ENCODE peak calls at places on chromosome 4, in nine cellular contexts. Z is HEK293T; U is WTC11; W is dorsolateral prefrontal cortex; T is fibroblast of villous mesenchyme; E is RKO; R is globus pallidus; S is activated naive CD4-positive, alpha-beta T cell treated with anti-CD3 and anti-CD28 coated beads for 36 hours; M is GF-D8. A is an unnamed sample.
A peak's percentile ranks its signal among the peaks of the same experiment; 100 is the strongest.

GRCh38 chr4:138158746-138159297 is 83.3 kb downstream of the SLC7A11 start:
- DNase-seq in U (no peak), M (no peak), S (no peak), Z (no peak), W (no peak), E (peak; percentile 74), T (peak; percentile 59), R (no peak), A (no peak)

GRCh38 chr4:147822128-147822527 is 90.2 kb downstream of the ARHGAP10 start:
- DNase-seq in M (peak; percentile 39), U (no peak), E (no peak), T (peak; percentile 96), Z (no peak), R (no peak), S (no peak), W (no peak), A (peak; percentile 30)

GRCh38 chr4:79174855-79175254 is 151.0 kb downstream of the NAA11 start:
- DNase-seq in R (peak; percentile 7), Z (no peak), U (no peak), W (no peak), M (no peak), S (no peak), T (no peak), E (no peak), A (no peak)

GRCh38 chr4:121353213-121353612 is 27.6 kb downstream of the QRFPR start:
- DNase-seq in Z (no peak), W (no peak), T (no peak), S (no peak), E (no peak), R (no peak), M (no peak), U (no peak), A (no peak)

GRCh38 chr4:139672215-139672614 is 6.6 kb downstream of the MGST2 start:
- DNase-seq in S (no peak), W (no peak), M (no peak), T (no peak), U (no peak), R (no peak), E (no peak), Z (no peak), A (no peak)

GRCh38 chr4:58732973-58733372 is 1622.8 kb upstream of the IGFBP7 start:
- DNase-seq in T (no peak), Z (peak; percentile 6), E (peak; percentile 54), U (no peak), W (no peak), R (no peak), S (no peak), M (no peak), A (no peak)

GRCh38 chr4:59608466-59608865 is 1591.7 kb upstream of the ADGRL3 start:
- DNase-seq in U (no peak), R (no peak), M (no peak), E (no peak), T (no peak), Z (no peak), S (no peak), W (no peak), A (no peak)

GRCh38 chr4:114109776-114110175 is 130.3 kb upstream of the ARSJ start:
- DNase-seq in E (no peak), W (no peak), R (no peak), T (no peak), M (no peak), S (no peak), U (no peak), Z (no peak), A (no peak)

GRCh38 chr4:20281453-20281852 is 29.7 kb downstream of the SLIT2 start:
- DNase-seq in Z (no peak), T (no peak), E (no peak), M (no peak), R (no peak), U (no peak), S (no peak), W (no peak), A (no peak)

GRCh38 chr4:172776203-172776896 is 392.3 kb upstream of the GALNT7 start:
- DNase-seq in M (no peak), S (no peak), W (no peak), T (no peak), Z (no peak), R (no peak), E (no peak), U (no peak), A (no peak)

GRCh38 chr4:76272091-76272490 is 20.6 kb downstream of the FAM47E start:
- DNase-seq in W (no peak), Z (no peak), M (no peak), S (no peak), R (no peak), T (no peak), E (no peak), U (no peak), A (no peak)

GRCh38 chr4:172578712-172579111 is 589.9 kb upstream of the GALNT7 start:
- DNase-seq in Z (no peak), U (no peak), S (no peak), E (no peak), T (no peak), R (no peak), W (no peak), M (no peak), A (no peak)

GRCh38 chr4:139208404-139208945 is 31.5 kb upstream of the ELF2 start:
- DNase-seq in E (no peak), Z (no peak), R (no peak), S (no peak), T (peak; percentile 96), M (peak; percentile 97), U (no peak), W (no peak), A (no peak)

GRCh38 chr4:41532880-41533279 is 5.1 kb upstream of the LIMCH1 start:
- DNase-seq in W (no peak), T (no peak), E (no peak), U (no peak), M (no peak), Z (no peak), S (no peak), R (no peak), A (no peak)

GRCh38 chr4:52959545-52959944 is 97.4 kb downstream of the RASL11B start:
- DNase-seq in R (no peak), U (no peak), W (no peak), S (no peak), Z (no peak), T (peak; percentile 88), M (no peak), E (no peak), A (no peak)

GRCh38 chr4:26424838-26425237 is 65.4 kb downstream of the CCKAR start:
- DNase-seq in T (no peak), U (no peak), S (no peak), W (no peak), E (no peak), M (no peak), Z (no peak), R (no peak), A (no peak)

GRCh38 chr4:118082182-118082581 is 47.9 kb downstream of the NDST3 start:
- DNase-seq in R (no peak), Z (no peak), T (no peak), W (no peak), U (no peak), S (no peak), M (no peak), E (no peak), A (no peak)

GRCh38 chr4:153643406-153644016 is 40.6 kb upstream of the TLR2 start:
- DNase-seq in R (peak; percentile 46), W (no peak), Z (peak; percentile 49), E (peak; percentile 89), S (no peak), T (peak; percentile 55), U (no peak), M (peak; percentile 67), A (peak; percentile 63)

GRCh38 chr4:79445371-79445781 is 37.3 kb upstream of the GK2 start:
- DNase-seq in S (no peak), U (peak; percentile 5), T (no peak), W (no peak), Z (peak; percentile 6), M (no peak), E (no peak), R (no peak), A (no peak)

GRCh38 chr4:5647351-5647750 is 61.0 kb downstream of the EVC2 start:
- DNase-seq in M (no peak), S (no peak), Z (no peak), W (no peak), E (no peak), U (no peak), T (no peak), R (no peak), A (no peak)

GRCh38 chr4:158782539-158783360 is 13.9 kb downstream of the FNIP2 start:
- DNase-seq in U (no peak), M (no peak), Z (peak; percentile 47), S (no peak), E (no peak), R (no peak), W (no peak), T (peak; percentile 56), A (no peak)

GRCh38 chr4:7358100-7358735 is 76.5 kb downstream of the PSAPL1 start:
- DNase-seq in T (peak; percentile 59), Z (no peak), E (peak; percentile 86), W (no peak), U (no peak), R (peak; percentile 52), S (no peak), M (no peak), A (peak; percentile 82)

GRCh38 chr4:86935833-86936721 is 1.3 kb downstream of the AFF1 start:
- DNase-seq in U (peak; percentile 74), T (peak; percentile 86), R (no peak), W (no peak), Z (peak; percentile 35), E (peak; percentile 93), S (peak; percentile 90), M (peak; percentile 68), A (peak; percentile 35)

GRCh38 chr4:109046549-109047171 is 255.8 kb downstream of the COL25A1 start:
- DNase-seq in U (no peak), Z (no peak), M (no peak), E (no peak), S (no peak), W (no peak), R (no peak), T (peak; percentile 97), A (no peak)

GRCh38 chr4:121308828-121309227 is 72.0 kb downstream of the QRFPR start:
- DNase-seq in M (no peak), Z (no peak), U (no peak), R (no peak), T (no peak), S (no peak), W (no peak), E (no peak), A (no peak)